ENCODE peak calls at places on chromosomes 1 and 21, in five cellular contexts. J, R, P, U and Y are unnamed samples.

GRCh38 chr1:34419662-34420061 is 243.0 kb downstream of the C1orf94 start:
- DNase-seq in U (no peak), J (peak; percentile 59), P (peak; percentile 50), R (no peak), Y (no peak)

GRCh38 chr1:37051386-37051785 is 17.1 kb upstream of the GRIK3 start:
- DNase-seq in R (no peak), J (no peak), U (no peak), P (no peak), Y (no peak)

GRCh38 chr1:25675729-25676476 is 59.3 kb downstream of the MAN1C1 start:
- DNase-seq in R (peak; percentile 95), U (no peak), J (no peak), P (no peak), Y (no peak)

GRCh38 chr1:97350662-97351061 is 570.2 kb downstream of the DPYD start:
- DNase-seq in R (no peak), U (no peak), P (no peak), J (no peak), Y (peak; percentile 7)

GRCh38 chr1:26278835-26279597 is 870 bp upstream of the SH3BGRL3 start:
- DNase-seq in J (peak; percentile 24), P (peak; percentile 97), R (no peak), U (peak; percentile 66), Y (peak; percentile 93)

GRCh38 chr1:226337294-226337870 is 28.4 kb upstream of the LIN9 start:
- DNase-seq in J (no peak), R (no peak), P (peak; percentile 17), U (no peak), Y (no peak)

GRCh38 chr1:228072658-228073043 is 9.9 kb upstream of the ARF1 start:
- DNase-seq in P (no peak), R (no peak), U (no peak), J (no peak), Y (no peak)

GRCh38 chr1:117110774-117111173 is 10.8 kb downstream of the TRIM45 start:
- DNase-seq in U (no peak), J (no peak), R (no peak), P (peak; percentile 43), Y (peak; percentile 81)

GRCh38 chr1:204294371-204294770 is 65.4 kb downstream of the PLEKHA6 start:
- DNase-seq in P (peak; percentile 94), J (no peak), R (no peak), U (peak; percentile 50), Y (peak; percentile 98)

GRCh38 chr1:106554294-106554693 is 502.2 kb upstream of the PRMT6 start:
- DNase-seq in J (no peak), U (no peak), P (peak; percentile 18), R (no peak), Y (peak; percentile 43)

GRCh38 chr1:30253807-30254440 is 469.5 kb downstream of the MATN1 start:
- DNase-seq in P (no peak), U (no peak), J (peak; percentile 39), R (no peak), Y (no peak)

GRCh38 chr1:25809283-25809926 is 9.4 kb downstream of the SELENON start:
- DNase-seq in R (no peak), P (no peak), J (no peak), U (no peak), Y (no peak)

GRCh38 chr1:22376001-22376400 is 75.7 kb upstream of the ZBTB40 start:
- DNase-seq in R (no peak), P (peak; percentile 68), J (no peak), U (no peak), Y (no peak)

GRCh38 chr1:150009604-150010387 is 730 bp downstream of the OTUD7B start:
- DNase-seq in J (peak; percentile 67), U (peak; percentile 78), P (peak; percentile 95), R (peak; percentile 25), Y (peak; percentile 79)

GRCh38 chr1:36175137-36176095 is 19.5 kb downstream of the MAP7D1 start:
- DNase-seq in P (peak; percentile 66), U (no peak), R (peak; percentile 55), J (no peak), Y (no peak)

GRCh38 chr1:89725676-89726075 is 92.8 kb downstream of the LRRC8C start:
- DNase-seq in R (no peak), U (no peak), J (no peak), P (no peak), Y (no peak)

GRCh38 chr1:56416385-56416972 is 162.9 kb downstream of the PLPP3 start:
- DNase-seq in J (no peak), U (peak; percentile 55), R (no peak), P (no peak), Y (peak; percentile 13)

GRCh38 chr1:109821831-109822745 is 58.4 kb upstream of the EPS8L3 start:
- DNase-seq in R (no peak), U (no peak), J (no peak), P (peak; percentile 92), Y (peak; percentile 44)

GRCh38 chr1:30248774-30249173 is 474.6 kb downstream of the MATN1 start:
- DNase-seq in R (no peak), P (no peak), U (no peak), J (no peak), Y (no peak)

GRCh38 chr1:164602480-164603093 is 43.6 kb downstream of the PBX1 start:
- DNase-seq in U (peak; percentile 66), J (peak; percentile 81), R (peak; percentile 57), P (peak; percentile 74), Y (peak; percentile 37)

GRCh38 chr1:221162352-221162751 is 283.1 kb downstream of the HLX start:
- DNase-seq in J (no peak), P (no peak), R (no peak), U (no peak), Y (no peak)

GRCh38 chr1:182784556-182785171 is 4.9 kb upstream of the NPL start:
- DNase-seq in J (peak; percentile 72), U (peak; percentile 82), R (peak; percentile 70), P (peak; percentile 77), Y (peak; percentile 68)

GRCh38 chr21:32257952-32258785 is 20.7 kb downstream of the MIS18A start:
- DNase-seq in R (peak; percentile 84), P (peak; percentile 93), U (peak; percentile 90), J (peak; percentile 88), Y (peak; percentile 89)

GRCh38 chr1:45263132-45263531 is 56.7 kb upstream of the ZSWIM5 start:
- DNase-seq in R (no peak), U (no peak), P (no peak), J (no peak), Y (no peak)

GRCh38 chr1:41917835-41918449 is 780 bp downstream of the HIVEP3 start:
- DNase-seq in J (peak; percentile 86), U (peak; percentile 38), P (peak; percentile 75), R (peak; percentile 41), Y (peak; percentile 54)

GRCh38 chr1:97640677-97641076 is 280.2 kb downstream of the DPYD start:
- DNase-seq in R (no peak), U (no peak), J (no peak), P (peak; percentile 18), Y (peak; percentile 26)

GRCh38 chr1:165036403-165036802 is 320.1 kb downstream of the LMX1A start:
- DNase-seq in P (no peak), R (no peak), U (no peak), J (no peak), Y (no peak)

GRCh38 chr1:15418811-15419515 is 9.3 kb downstream of the EFHD2 start:
- DNase-seq in U (no peak), J (no peak), P (no peak), R (no peak), Y (no peak)

GRCh38 chr1:184214128-184214527 is 162.6 kb downstream of the TSEN15 start:
- DNase-seq in P (no peak), R (no peak), U (no peak), J (no peak), Y (no peak)

GRCh38 chr21:37869661-37870060 is 46.6 kb downstream of the KCNJ6 start:
- DNase-seq in P (no peak), U (no peak), R (no peak), J (no peak), Y (no peak)

GRCh38 chr1:201882665-201883132 is 6.0 kb upstream of the SHISA4 start:
- DNase-seq in R (peak; percentile 31), U (no peak), P (peak; percentile 90), J (no peak), Y (peak; percentile 85)

GRCh38 chr1:71222668-71223067 is 141.8 kb upstream of the ZRANB2 start:
- DNase-seq in J (no peak), U (no peak), P (no peak), R (peak; percentile 13), Y (peak; percentile 8)

GRCh38 chr1:206761369-206761768 is 9.2 kb upstream of the IL19 start:
- DNase-seq in J (peak; percentile 27), P (peak; percentile 21), R (no peak), U (no peak), Y (no peak)

GRCh38 chr1:40868051-40868723 is 6.0 kb upstream of the CITED4 start:
- DNase-seq in J (no peak), P (peak; percentile 73), U (peak; percentile 66), R (no peak), Y (peak; percentile 87)

GRCh38 chr1:200242379-200243041 is 167.3 kb downstream of the ZNF281 start:
- DNase-seq in U (peak; percentile 48), P (peak; percentile 49), R (no peak), J (peak; percentile 49), Y (no peak)

GRCh38 chr1:58780586-58781452 is 3.0 kb downstream of the JUN start:
- DNase-seq in U (peak; percentile 51), P (peak; percentile 38), R (no peak), J (no peak), Y (no peak)

GRCh38 chr1:39105841-39106765 is 80.0 kb downstream of the NDUFS5 start:
- DNase-seq in P (peak; percentile 67), U (peak; percentile 73), J (peak; percentile 61), R (peak; percentile 36), Y (peak; percentile 47)

GRCh38 chr1:169648709-169649108 is 18.8 kb upstream of the SELP start:
- DNase-seq in P (no peak), R (no peak), U (no peak), J (no peak), Y (no peak)
- H2AFZ ChIP-seq in P (no peak overlapping the region), R (no peak overlapping the region), U (no peak overlapping the region), J (no peak overlapping the region), Y (no peak overlapping the region)

GRCh38 chr1:174326278-174326677 is 121.5 kb upstream of the GPR52 start:
- DNase-seq in R (no peak), J (no peak), U (no peak), P (no peak), Y (no peak)
- TF ChIP-seq EZH2phosphoT487 in R (no peak), J (no peak), U (no peak), P (no peak), Y (no peak)

GRCh38 chr1:155030243-155030795 is 3.3 kb downstream of the DCST2 start:
- DNase-seq in J (no peak), R (no peak), U (no peak), P (no peak), Y (no peak)
- H2AFZ ChIP-seq in J (no peak overlapping the region), R (no peak overlapping the region), U (no peak overlapping the region), P (no peak overlapping the region), Y (no peak overlapping the region)

DNA sequence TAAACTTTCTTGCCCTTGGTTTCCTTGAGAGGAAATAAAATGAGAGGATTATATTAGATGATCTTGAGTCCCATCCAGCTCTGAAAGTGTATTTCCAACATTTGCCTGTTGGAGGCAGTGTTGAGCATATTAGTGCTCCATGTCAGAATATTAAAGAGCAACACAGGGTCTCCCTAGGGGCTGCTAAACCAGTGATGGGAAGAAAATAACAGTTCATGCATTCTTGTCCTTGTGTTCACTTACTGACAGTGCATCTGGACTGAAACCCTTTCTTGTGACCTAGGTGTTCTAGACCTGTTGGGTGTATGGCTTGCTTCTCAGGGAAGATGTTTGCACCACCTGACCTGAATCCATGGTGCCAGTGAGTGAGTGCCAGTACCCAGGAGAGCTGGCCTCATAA is 124.7 kb upstream of the KIAA0040 start:
- DNase-seq in U (no peak), R (peak; percentile 26), P (no peak), J (peak; percentile 23), Y (peak; percentile 21)
- TF ChIP-seq EZH2phosphoT487 in U (no peak), R (no peak), P (no peak), J (no peak), Y (no peak)